ENCODE peak calls at places on chromosomes 1 and 21, in nine cellular contexts. Q is GM23338, U is spleen, O is K562, Y is prostate gland, A is HL-60, E is HCT116, I is stomach, B is suprapubic skin. F is an unnamed sample.

GRCh38 chr1:153818876-153819275 is 43.7 kb downstream of the SLC27A3 start:
- DNase-seq in Q (no peak), A (no peak), U (no peak), Y (no peak), O (no peak), B (no peak), I (no peak), E (no peak), F (no peak)

GRCh38 chr1:248704556-248704955 is 2.0 kb upstream of the OR14I1 start:
- DNase-seq in I (no peak), Q (no peak), U (no peak), B (no peak), E (no peak), O (no peak), Y (no peak), A (no peak), F (no peak)

GRCh38 chr21:44682580-44683151 is 703 bp upstream of the KRTAP12-1 start:
- DNase-seq in O (no peak), B (no peak), Y (no peak), A (no peak), I (no peak), E (no peak), U (no peak), Q (no peak), F (no peak)

GRCh38 chr1:211589782-211590721 is 11.1 kb upstream of the SLC30A1 start:
- DNase-seq in Y (peak; percentile 22), O (no peak), A (peak; percentile 96), I (peak; percentile 47), U (peak; percentile 89), Q (no peak), E (no peak), B (peak; percentile 85), F (no peak)

GRCh38 chr1:62688687-62689085 is 500 bp upstream of the DOCK7 start:
- DNase-seq in A (peak; percentile 4), U (no peak), Y (peak; percentile 10), E (no peak), O (no peak), I (no peak), B (no peak), Q (peak; percentile 44), F (no peak)

GRCh38 chr1:203673550-203674411 is 47.1 kb downstream of the ATP2B4 start:
- DNase-seq in Y (no peak), U (peak; percentile 84), O (peak; percentile 92), I (peak; percentile 38), E (peak; percentile 90), B (peak; percentile 71), A (peak; percentile 95), Q (peak; percentile 43), F (peak; percentile 91)

GRCh38 chr1:63611231-63611630 is 18.0 kb downstream of the PGM1 start:
- DNase-seq in I (no peak), U (no peak), O (no peak), A (no peak), Y (no peak), E (no peak), B (no peak), Q (no peak), F (no peak)

GRCh38 chr1:220803401-220804201 is 16.9 kb downstream of the MTARC1 start:
- DNase-seq in I (no peak), U (no peak), B (no peak), A (peak; percentile 53), E (no peak), Y (no peak), Q (peak; percentile 61), O (peak; percentile 45), F (no peak)

GRCh38 chr1:94418664-94419655 is 771 bp downstream of the ABCD3 start:
- DNase-seq in U (no peak), A (peak; percentile 12), Y (peak; percentile 59), I (peak; percentile 62), B (peak; percentile 74), Q (peak; percentile 50), E (no peak), O (peak; percentile 32), F (no peak)

GRCh38 chr1:201708085-201708512 is 120.9 kb upstream of the IPO9 start:
- DNase-seq in A (no peak), I (no peak), O (no peak), B (no peak), Y (no peak), Q (no peak), U (no peak), E (no peak), F (no peak)

GRCh38 chr1:77313491-77313890 is 31.7 kb downstream of the AK5 start:
- DNase-seq in Q (peak; percentile 80), U (no peak), A (peak; percentile 37), O (peak; percentile 28), Y (no peak), I (peak; percentile 35), E (peak; percentile 33), B (no peak), F (no peak)

GRCh38 chr1:63818567-63819340 is 44.9 kb downstream of the ROR1 start:
- DNase-seq in E (no peak), U (no peak), I (no peak), B (no peak), A (no peak), O (no peak), Y (no peak), Q (no peak), F (no peak)

GRCh38 chr1:77434972-77435371 is 153.2 kb downstream of the AK5 start:
- DNase-seq in Y (no peak), B (no peak), A (no peak), E (no peak), Q (no peak), O (no peak), U (no peak), I (no peak), F (no peak)

GRCh38 chr21:25402134-25402957 is 204.9 kb downstream of the MRPL39 start:
- DNase-seq in Q (no peak), E (no peak), Y (no peak), B (no peak), A (peak; percentile 72), I (no peak), O (no peak), U (no peak), F (no peak)

GRCh38 chr1:218524526-218524925 is 179.4 kb downstream of the TGFB2 start:
- DNase-seq in A (no peak), I (no peak), U (no peak), Y (no peak), B (no peak), Q (no peak), E (no peak), O (no peak), F (no peak)

GRCh38 chr1:214957330-214958137 is 125.0 kb upstream of the KCNK2 start:
- DNase-seq in U (no peak), Q (no peak), Y (no peak), O (no peak), A (peak; percentile 89), E (no peak), I (no peak), B (peak; percentile 68), F (no peak)

GRCh38 chr1:153881764-153882163 is 41.0 kb downstream of the GATAD2B start:
- DNase-seq in B (peak; percentile 29), Q (no peak), Y (no peak), E (no peak), A (no peak), U (no peak), I (no peak), O (no peak), F (no peak)

GRCh38 chr1:28885472-28885877 is 28.9 kb upstream of the EPB41 start:
- DNase-seq in U (no peak), O (no peak), B (no peak), Q (no peak), A (peak; percentile 7), Y (no peak), I (no peak), E (no peak), F (no peak)
- H3K27ac ChIP-seq in U (no peak overlapping the region), O (peak overlapping the region; percentile 87), B (no peak overlapping the region), Q (no peak overlapping the region), A (peak overlapping the region; percentile 83), Y (no peak overlapping the region), I (peak overlapping the region; percentile 81), E (peak overlapping the region; percentile 58), F (no peak overlapping the region)

DNA sequence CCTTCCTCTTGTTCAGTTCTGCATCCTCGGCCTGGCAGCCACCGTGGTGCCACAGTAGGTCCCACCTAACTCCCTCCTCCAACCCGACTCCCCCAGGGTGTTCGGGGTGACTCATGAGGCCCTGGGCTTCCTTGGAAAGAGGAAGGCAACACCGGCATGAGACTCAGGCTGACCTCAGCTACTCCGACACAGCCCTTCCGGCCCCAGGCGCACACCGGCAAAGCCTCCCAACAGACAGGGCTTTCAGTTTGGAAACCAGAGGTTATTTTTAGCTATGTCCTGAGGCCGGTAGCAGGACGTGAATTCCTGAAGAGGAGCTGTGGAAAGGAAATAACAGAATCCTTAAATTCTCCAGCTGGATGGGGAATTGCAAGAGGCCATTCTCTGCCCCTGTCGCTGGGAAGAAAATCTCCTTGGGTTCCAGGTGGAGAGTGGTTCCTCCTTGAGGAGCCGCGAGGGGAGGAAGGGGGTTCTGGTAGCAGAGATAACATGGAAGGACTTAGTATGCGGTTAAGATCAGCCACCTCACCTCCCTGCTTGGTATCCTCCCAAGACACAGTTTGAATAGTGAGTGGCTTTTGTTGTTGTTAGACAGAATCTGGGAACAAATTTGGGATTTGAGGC is 24.4 kb downstream of the PLXNA2 start:
- DNase-seq in I (no peak), U (no peak), B (no peak), E (no peak), A (peak; percentile 27), Q (no peak), O (peak; percentile 95), Y (no peak), F (no peak)
- TF ChIP-seq POLR2AphosphoS5 in I (peak; percentile 37), U (peak; percentile 50), B (no peak), E (no peak), A (no peak), Q (no peak), O (peak; percentile 87), Y (peak; percentile 24), F (no peak)

DNA sequence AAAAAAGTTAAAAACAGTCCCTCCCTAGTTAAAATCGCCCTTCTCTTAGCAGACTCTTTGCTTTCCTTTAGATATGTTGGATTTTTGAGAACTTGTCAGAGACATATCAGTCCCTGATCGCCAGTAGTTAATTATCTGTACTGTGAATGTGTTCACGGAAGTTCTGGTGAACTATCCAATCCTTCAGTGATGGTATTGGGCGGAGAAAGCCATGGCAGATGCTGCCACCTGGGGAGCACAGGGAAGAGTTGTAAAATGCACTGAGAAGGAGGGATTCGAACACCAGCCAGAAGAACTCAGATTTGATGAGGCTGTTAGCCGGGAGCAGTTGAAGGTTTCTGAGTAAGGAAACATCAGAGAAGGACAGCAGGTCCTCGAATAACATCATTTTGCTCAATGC is 17.5 kb upstream of the KIF14 start:
- DNase-seq in A (no peak), I (no peak), B (no peak), Q (no peak), Y (no peak), E (no peak), U (no peak), O (peak; percentile 33), F (no peak)
- H3K27ac ChIP-seq in A (no peak overlapping the region), I (no peak overlapping the region), B (no peak overlapping the region), Q (peak overlapping the region; percentile 10), Y (no peak overlapping the region), E (no peak overlapping the region), U (no peak overlapping the region), O (peak overlapping the region; percentile 92), F (no peak overlapping the region)

DNA sequence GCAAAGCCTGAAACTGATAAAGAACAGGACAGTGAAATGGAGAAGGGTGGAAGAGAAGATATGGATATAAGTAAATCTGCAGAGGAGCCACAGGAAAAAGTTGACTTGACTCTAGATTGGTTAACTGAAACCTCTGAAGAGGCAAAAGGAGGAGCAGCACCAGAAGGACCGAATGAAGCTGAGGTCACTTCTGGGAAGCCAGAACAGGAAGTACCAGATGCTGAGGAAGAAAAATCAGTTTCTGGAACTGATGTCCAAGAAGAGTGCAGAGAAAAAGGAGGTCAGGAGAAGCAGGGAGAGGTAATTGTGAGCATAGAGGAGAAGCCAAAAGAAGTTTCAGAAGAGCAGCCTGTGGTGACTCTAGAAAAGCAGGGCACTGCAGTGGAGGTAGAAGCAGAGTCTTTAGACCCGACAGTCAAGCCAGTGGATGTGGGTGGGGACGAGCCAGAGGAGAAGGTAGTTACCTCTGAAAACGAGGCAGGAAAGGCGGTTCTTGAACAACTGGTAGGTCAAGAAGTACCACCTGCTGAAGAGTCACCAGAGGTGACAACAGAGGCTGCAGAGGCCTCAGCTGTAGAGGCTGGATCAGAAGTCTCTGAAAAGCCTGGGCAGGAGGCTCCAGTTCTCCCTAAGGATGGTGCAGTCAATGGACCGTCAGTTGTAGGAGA is 16.3 kb downstream of the CCDC17 start:
- DNase-seq in A (no peak), I (no peak), B (no peak), Q (no peak), Y (no peak), O (no peak), U (no peak), E (no peak), F (no peak)
- TF ChIP-seq POLR2AphosphoS5 in A (no peak), I (no peak), B (no peak), Q (no peak), Y (no peak), O (no peak), U (no peak), E (no peak), F (no peak)